ENCODE peak calls at places on chromosomes 16 and 17, in six cellular contexts. A, C, N, I, W and J are unnamed samples. For H3K9me3, the result is how much of the 10 kb centered on the place peaks cover.

GRCh38 chr16:24610421-24610765 is 71.0 kb downstream of the RBBP6 start:
- DNase-seq in N (no peak), A (peak), I (peak), W (no peak), C (peak), J (no peak)

GRCh38 chr16:70590722-70591438 is 55.5 kb upstream of the IL34 start:
- DNase-seq in I (no peak), C (no peak), N (no peak), W (no peak), A (no peak), J (no peak)

GRCh38 chr17:72358465-72358864 is 237.6 kb downstream of the SOX9 start:
- DNase-seq in A (peak), N (no peak), C (peak), W (no peak), I (peak), J (no peak)

GRCh38 chr17:8155341-8156173 is 3.4 kb upstream of the PER1 start:
- DNase-seq in C (no peak), N (no peak), I (no peak), W (no peak), A (peak), J (no peak)

GRCh38 chr17:41486809-41487530 is 2.7 kb downstream of the KRT36 start:
- DNase-seq in C (no peak), N (peak), I (no peak), W (no peak), A (no peak), J (no peak)

GRCh38 chr17:77453613-77454559 is 313.1 kb downstream of the SEC14L1 start:
- DNase-seq in N (peak), W (no peak), A (no peak), I (no peak), C (no peak), J (peak)

GRCh38 chr16:4115941-4116327 is 308 bp downstream of the ADCY9 start:
- DNase-seq in C (no peak), N (no peak), I (no peak), A (no peak), W (no peak), J (no peak)

GRCh38 chr17:67377727-67378443 is 804 bp downstream of the PITPNC1 start:
- DNase-seq in N (peak), A (peak), C (peak), I (peak), W (peak), J (peak)

GRCh38 chr17:21313320-21313719 is 28.8 kb downstream of the MAP2K3 start:
- DNase-seq in W (no peak), N (no peak), A (no peak), I (no peak), C (no peak), J (peak)

GRCh38 chr16:59067207-59067606 is 333.1 kb upstream of the GOT2 start:
- DNase-seq in A (no peak), C (peak), W (peak), I (no peak), N (peak), J (no peak)

GRCh38 chr16:63061319-63061718 is 1025.1 kb upstream of the CDH8 start:
- DNase-seq in A (no peak), C (no peak), N (no peak), W (no peak), I (no peak), J (no peak)

GRCh38 chr16:48112603-48113400 is 43.0 kb downstream of the ABCC12 start:
- DNase-seq in W (no peak), A (no peak), C (no peak), I (no peak), N (no peak), J (no peak)

GRCh38 chr16:61500851-61501250 is 535.4 kb downstream of the CDH8 start:
- DNase-seq in N (no peak), I (no peak), C (no peak), W (no peak), A (no peak), J (no peak)
- H3K9me3 ChIP-seq in N (under half), I (under half), C (under half), W (under half), A (under half), J (under half)

GRCh38 chr16:2042171-2042570 is 5.5 kb downstream of the NTHL1 start:
- DNase-seq in A (no peak), C (no peak), N (no peak), I (peak), W (no peak), J (no peak)
- H3K27ac ChIP-seq in A (no peak), C (no peak), N (no peak), I (peak), W (no peak), J (peak)

GRCh38 chr17:39618956-39619785 is 7.6 kb upstream of the PPP1R1B start:
- DNase-seq in A (no peak), W (no peak), C (no peak), N (peak), I (no peak), J (no peak)

GRCh38 chr17:39621523-39622379 is 5.0 kb upstream of the PPP1R1B start:
- DNase-seq in W (peak), I (peak), A (peak), N (peak), C (peak), J (peak)

GRCh38 chr17:39618252-39618913 is 8.4 kb upstream of the PPP1R1B start:
- DNase-seq in W (peak), A (no peak), N (peak), I (peak), C (no peak), J (no peak)

GRCh38 chr17:39617446-39618251 is 9.1 kb upstream of the PPP1R1B start:
- DNase-seq in I (peak), C (peak), A (peak), N (peak), W (peak), J (peak)

GRCh38 chr17:39619786-39620101 is 7.0 kb upstream of the PPP1R1B start:
- DNase-seq in W (no peak), C (no peak), I (no peak), N (no peak), A (no peak), J (no peak)
- H3K9me3 ChIP-seq in W (under half), C (under half), I (under half), N (under half), A (under half), J (under half)

DNA sequence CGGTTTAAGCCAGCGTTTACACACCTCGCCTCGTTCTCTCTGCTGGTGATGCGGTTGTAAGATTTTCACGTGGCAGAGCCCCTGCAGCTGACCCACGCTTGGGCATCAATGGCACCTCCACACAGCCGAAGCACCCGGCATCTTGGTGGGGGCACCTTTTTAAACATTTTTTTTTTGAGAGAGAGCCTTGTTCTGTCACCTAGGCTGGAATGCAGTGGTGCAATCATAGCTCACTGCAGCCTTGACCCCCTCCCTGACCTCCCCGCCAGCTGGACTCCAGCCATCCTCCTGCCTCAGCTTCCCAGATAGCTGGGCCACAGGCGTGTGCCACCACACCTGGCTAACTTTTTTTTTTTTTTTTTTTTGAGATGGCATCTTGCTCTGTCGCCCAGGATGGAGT is 4.9 kb downstream of the WDR90 start:
- DNase-seq in A (no peak), I (no peak), N (no peak), W (no peak), C (no peak), J (no peak)
- H3K27ac ChIP-seq in A (no peak), I (no peak), N (no peak), W (no peak), C (no peak), J (no peak)